ENCODE peak calls at places on chromosomes 5 and 9, in nine cellular contexts. Q is endodermal cell, J is BE2C, E is left lung, T is tibial artery, G is sigmoid colon, L is GM23338, X is pancreas, U is astrocyte. F is an unnamed sample.

GRCh38 chr5:10077721-10078551 is 171.8 kb downstream of the ATPSCKMT start:
- DNase-seq in T (no peak), E (no peak), Q (no peak), L (no peak), J (no peak), X (no peak), G (no peak), U (peak; percentile 22), F (no peak)

GRCh38 chr9:131274674-131275331 is 1.5 kb downstream of the FAM78A start:
- DNase-seq in X (no peak), L (no peak), T (peak; percentile 57), J (no peak), Q (no peak), U (no peak), E (peak; percentile 90), G (no peak), F (peak; percentile 63)

GRCh38 chr5:157559301-157559700 is 16.3 kb downstream of the ADAM19 start:
- DNase-seq in J (no peak), G (no peak), T (no peak), E (no peak), Q (no peak), U (no peak), X (no peak), L (no peak), F (no peak)

GRCh38 chr5:127875235-127876021 is 172.2 kb downstream of the CCDC192 start:
- DNase-seq in L (peak; percentile 76), Q (peak; percentile 83), U (peak; percentile 36), G (no peak), X (peak; percentile 24), J (peak; percentile 61), T (no peak), E (no peak), F (no peak)

GRCh38 chr5:173878224-173878967 is 9.8 kb upstream of the CPEB4 start:
- DNase-seq in L (no peak), G (no peak), U (no peak), J (no peak), Q (no peak), X (peak; percentile 73), E (no peak), T (no peak), F (no peak)

GRCh38 chr5:34791761-34792244 is 47.2 kb upstream of the TTC23L start:
- DNase-seq in E (no peak), X (no peak), L (no peak), J (no peak), G (no peak), Q (peak; percentile 53), U (peak; percentile 92), T (no peak), F (no peak)

GRCh38 chr9:124784503-124784902 is 7.6 kb downstream of the OLFML2A start:
- DNase-seq in X (no peak), J (no peak), L (no peak), Q (no peak), U (no peak), T (no peak), E (no peak), G (no peak), F (no peak)

GRCh38 chr5:177469061-177469628 is 4.3 kb downstream of the DBN1 start:
- DNase-seq in E (peak; percentile 70), T (no peak), G (peak; percentile 73), Q (peak; percentile 91), U (no peak), L (peak; percentile 86), J (no peak), X (no peak), F (no peak)

GRCh38 chr5:136192015-136192525 is 892 bp downstream of the SMIM32 start:
- DNase-seq in U (no peak), T (no peak), Q (peak; percentile 81), L (peak; percentile 54), G (peak; percentile 64), E (no peak), X (no peak), J (no peak), F (peak; percentile 43)

GRCh38 chr5:57173026-57173317 is 887 bp upstream of the GPBP1 start:
- DNase-seq in X (no peak), J (no peak), Q (no peak), L (no peak), T (peak; percentile 60), E (no peak), U (no peak), G (peak; percentile 87), F (no peak)

GRCh38 chr5:57175586-57175985 is 1.7 kb downstream of the GPBP1 start:
- DNase-seq in E (no peak), Q (no peak), L (peak; percentile 50), G (no peak), J (no peak), T (no peak), X (no peak), U (no peak), F (peak; percentile 31)

GRCh38 chr9:35745569-35745968 is 3.5 kb downstream of the GBA2 start:
- DNase-seq in X (no peak), Q (no peak), G (no peak), U (no peak), E (no peak), T (no peak), J (peak; percentile 38), L (no peak), F (peak; percentile 7)

GRCh38 chr9:129497064-129497836 is 123.7 kb downstream of the C9orf50 start:
- DNase-seq in Q (no peak), E (peak; percentile 72), J (peak; percentile 81), G (peak; percentile 83), U (no peak), L (peak; percentile 89), X (peak; percentile 66), T (peak; percentile 59), F (no peak)
- H3K4me3 ChIP-seq in Q (peak overlapping the region; percentile 78), E (peak overlapping the region; percentile 59), J (peak overlapping the region; percentile 65), G (peak overlapping the region; percentile 71), U (peak overlapping the region; percentile 51), L (peak overlapping the region; percentile 87), X (peak overlapping the region; percentile 58), T (peak overlapping the region; percentile 62), F (no peak overlapping the region)

GRCh38 chr9:104860280-104860679 is 67.7 kb downstream of the ABCA1 start:
- DNase-seq in U (no peak), G (no peak), T (no peak), X (no peak), L (no peak), J (no peak), Q (no peak), E (no peak), F (no peak)
- H3K4me1 ChIP-seq in U (peaks cover 33% of the 10 kb centered on the region), G (peaks cover 59% of the 10 kb centered on the region), T (peaks cover 14% of the 10 kb centered on the region), X (peaks cover 11% of the 10 kb centered on the region), L (peaks cover 37% of the 10 kb centered on the region), J (no peaks in the 10 kb centered on the region), Q (peaks cover 3% of the 10 kb centered on the region), E (peaks cover 65% of the 10 kb centered on the region), F (no peaks in the 10 kb centered on the region)

DNA sequence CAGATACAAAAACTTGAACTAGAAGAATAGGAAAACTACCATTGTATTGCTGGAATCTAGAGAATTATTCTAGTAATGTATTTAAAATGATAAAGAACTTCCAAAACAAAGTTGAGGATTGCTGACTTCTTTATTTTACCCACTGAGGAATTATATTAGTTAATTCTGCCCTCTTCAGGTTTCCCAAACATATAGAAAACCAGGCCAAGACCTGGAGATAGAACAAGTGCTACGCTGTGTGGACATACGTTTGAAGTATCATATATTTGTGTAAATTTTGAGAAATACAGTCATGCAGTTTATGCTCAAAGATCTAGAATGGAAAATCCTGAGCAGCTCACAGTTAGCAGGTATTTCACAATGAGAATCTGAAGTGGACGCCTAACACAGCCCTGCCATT is 162.3 kb upstream of the CYLC2 start:
- DNase-seq in E (no peak), Q (no peak), G (no peak), T (no peak), U (no peak), J (no peak), L (no peak), X (no peak), F (no peak)
- H3K4me3 ChIP-seq in E (no peak overlapping the region), Q (no peak overlapping the region), G (no peak overlapping the region), T (no peak overlapping the region), U (no peak overlapping the region), J (no peak overlapping the region), L (no peak overlapping the region), X (no peak overlapping the region), F (no peak overlapping the region)

GRCh38 chr5:172414618-172415599 is 39.4 kb downstream of the SH3PXD2B start:
- DNase-seq in X (peak; percentile 53), T (peak; percentile 82), Q (no peak), U (no peak), G (peak; percentile 96), J (no peak), E (no peak), L (no peak), F (no peak)
- H3K4me1 ChIP-seq in X (peaks cover 57% of the 10 kb centered on the region), T (peaks cover 49% of the 10 kb centered on the region), Q (no peaks in the 10 kb centered on the region), U (peaks cover 65% of the 10 kb centered on the region), G (peaks cover 81% of the 10 kb centered on the region), J (peaks cover 18% of the 10 kb centered on the region), E (peaks cover 92% of the 10 kb centered on the region), L (peaks cover 4% of the 10 kb centered on the region), F (no peaks in the 10 kb centered on the region)

DNA sequence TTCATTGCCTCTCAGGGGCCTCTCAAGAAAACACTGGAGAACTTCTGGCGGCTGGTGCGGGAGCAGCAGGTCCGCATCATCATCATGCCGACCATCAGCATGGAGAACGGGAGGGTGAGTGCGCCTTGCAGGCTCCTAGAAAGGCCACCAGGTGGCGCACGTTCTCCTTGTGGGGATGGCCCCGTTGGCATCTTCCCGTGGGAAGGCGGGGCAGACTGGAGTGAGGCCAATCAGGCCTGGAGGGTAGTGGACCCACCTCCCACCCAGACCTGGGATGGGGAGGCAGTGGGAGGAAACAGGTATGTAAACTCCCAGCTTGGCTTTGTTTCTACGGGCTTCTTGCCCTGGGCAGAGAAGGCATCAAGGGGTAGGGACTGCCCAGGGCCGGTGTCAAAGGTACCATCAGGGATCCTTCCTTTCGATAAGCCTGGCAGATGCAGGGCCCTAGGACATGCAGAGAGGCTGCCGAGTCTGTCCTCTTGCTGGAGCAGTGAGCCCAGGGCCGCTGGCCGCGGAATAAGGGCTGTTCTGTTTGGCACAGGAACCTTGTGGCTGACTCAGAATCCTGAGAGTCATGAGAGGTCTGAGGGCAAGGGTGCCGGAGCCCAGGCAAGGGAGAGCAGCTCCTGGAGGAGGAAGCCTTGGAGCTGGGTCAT is 18.9 kb upstream of the SPTLC1 start:
- DNase-seq in G (peak; percentile 89), J (peak; percentile 93), X (peak; percentile 79), T (peak; percentile 72), L (peak; percentile 94), E (peak; percentile 95), Q (peak; percentile 97), U (peak; percentile 53), F (peak; percentile 62)
- H3K4me3 ChIP-seq in G (peak overlapping the region; percentile 13), J (peak overlapping the region; percentile 36), X (no peak overlapping the region), T (peak overlapping the region; percentile 25), L (peak overlapping the region; percentile 46), E (no peak overlapping the region), Q (no peak overlapping the region), U (no peak overlapping the region), F (no peak overlapping the region)

DNA sequence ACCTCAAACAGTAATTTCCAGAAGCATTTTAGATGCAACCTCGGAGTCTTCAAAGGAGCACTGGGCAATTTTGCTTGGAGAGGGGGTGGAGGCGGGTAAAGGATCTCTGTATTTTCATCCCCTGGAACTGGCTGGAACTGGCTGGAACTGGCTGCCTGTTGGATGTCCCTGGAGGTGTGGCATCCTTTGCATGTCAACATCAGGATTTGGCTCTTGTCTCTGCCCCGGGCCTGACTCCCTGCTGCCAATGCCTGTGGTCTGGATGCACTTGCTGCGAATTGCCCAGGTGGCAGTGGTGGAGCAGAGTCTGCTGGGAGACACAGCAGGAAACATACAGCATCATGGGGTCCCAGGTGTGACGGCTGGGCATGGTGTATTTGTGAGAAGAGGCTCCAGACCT is 391.3 kb downstream of the GADD45G start:
- DNase-seq in E (no peak), G (no peak), Q (peak; percentile 50), U (no peak), J (no peak), T (no peak), X (no peak), L (no peak), F (no peak)
- H3K4me1 ChIP-seq in E (peaks cover 68% of the 10 kb centered on the region), G (peaks cover 42% of the 10 kb centered on the region), Q (peaks cover 26% of the 10 kb centered on the region), U (peaks cover 9% of the 10 kb centered on the region), J (no peaks in the 10 kb centered on the region), T (peaks cover 19% of the 10 kb centered on the region), X (peaks cover 58% of the 10 kb centered on the region), L (peaks cover 13% of the 10 kb centered on the region), F (peaks cover 18% of the 10 kb centered on the region)